ENCODE peak calls at places on chromosomes 1 and 21, in eight cellular contexts. G, Q, E, O, J, I, L and B are unnamed samples.

GRCh38 chr1:167720965-167721616 is 691 bp upstream of the MPZL1 start:
- DNase-seq in Q (no peak), O (no peak), E (no peak), L (peak), I (peak), G (peak), J (peak), B (no peak)

GRCh38 chr1:16147615-16147926 is 8.3 kb downstream of the EPHA2 start:
- DNase-seq in J (no peak), G (no peak), L (no peak), O (no peak), I (no peak), E (no peak), Q (no peak), B (no peak)

GRCh38 chr1:223403184-223403815 is 10.1 kb downstream of the CCDC185 start:
- DNase-seq in Q (no peak), L (no peak), I (no peak), E (no peak), G (peak), O (no peak), J (no peak), B (no peak)

GRCh38 chr1:234758851-234759250 is 148.9 kb upstream of the IRF2BP2 start:
- DNase-seq in L (no peak), O (no peak), J (no peak), I (no peak), Q (no peak), E (no peak), G (no peak), B (no peak)

GRCh38 chr1:22760453-22760852 is 49.8 kb downstream of the EPHB2 start:
- DNase-seq in L (no peak), Q (no peak), G (peak), O (no peak), I (no peak), E (no peak), J (peak), B (no peak)

GRCh38 chr1:23593042-23593521 is 33.8 kb upstream of the ID3 start:
- DNase-seq in J (no peak), L (no peak), I (no peak), E (no peak), O (no peak), G (peak), Q (no peak), B (no peak)

GRCh38 chr1:182259963-182260362 is 131.6 kb downstream of the GLUL start:
- DNase-seq in G (no peak), J (no peak), O (no peak), E (no peak), L (no peak), Q (no peak), I (no peak), B (no peak)

GRCh38 chr1:109299087-109299983 is 7.5 kb downstream of the MYBPHL start:
- DNase-seq in G (peak), I (peak), O (no peak), L (no peak), Q (no peak), J (peak), E (no peak), B (no peak)

GRCh38 chr1:162236201-162236600 is 140.5 kb downstream of the SPATA46 start:
- DNase-seq in J (peak), Q (no peak), G (no peak), I (no peak), O (no peak), L (no peak), E (no peak), B (no peak)

GRCh38 chr1:7384121-7384520 is 387.0 kb upstream of the VAMP3 start:
- DNase-seq in J (no peak), Q (no peak), G (no peak), E (no peak), O (peak), I (no peak), L (no peak), B (no peak)

GRCh38 chr21:27681038-27681437 is 714.1 kb upstream of the ADAMTS5 start:
- DNase-seq in G (peak), O (no peak), L (no peak), E (no peak), J (peak), I (no peak), Q (no peak), B (no peak)

GRCh38 chr1:64215576-64215975 is 12.2 kb downstream of the UBE2U start:
- DNase-seq in G (no peak), J (no peak), O (no peak), Q (no peak), E (no peak), L (no peak), I (no peak), B (no peak)

GRCh38 chr1:207032528-207033017 is at the start of gene C1orf116:
- DNase-seq in I (no peak), J (no peak), L (peak), E (no peak), Q (no peak), G (peak), O (no peak), B (no peak)

GRCh38 chr1:63350320-63350719 is 17.1 kb upstream of the ALG6 start:
- DNase-seq in O (no peak), G (no peak), L (no peak), E (no peak), Q (no peak), J (no peak), I (no peak), B (no peak)

GRCh38 chr1:28343405-28343804 is 14.6 kb downstream of the MED18 start:
- DNase-seq in O (no peak), Q (no peak), J (peak), E (no peak), I (no peak), G (peak), L (no peak), B (no peak)

GRCh38 chr1:199009447-199009846 is 370.6 kb downstream of the PTPRC start:
- DNase-seq in G (no peak), J (no peak), Q (no peak), L (no peak), O (no peak), I (no peak), E (no peak), B (no peak)

GRCh38 chr1:6460349-6461236 is 5.4 kb downstream of the TNFRSF25 start:
- DNase-seq in E (peak), L (no peak), G (no peak), Q (peak), I (no peak), J (no peak), O (no peak), B (peak)

GRCh38 chr21:38993561-38993960 is 187.8 kb downstream of the ETS2 start:
- DNase-seq in J (peak), O (peak), Q (no peak), I (no peak), G (peak), L (peak), E (no peak), B (no peak)

GRCh38 chr21:38506606-38507331 is 8.5 kb upstream of the ERG start:
- DNase-seq in J (no peak), I (no peak), L (no peak), Q (no peak), G (no peak), O (no peak), E (no peak), B (no peak)

GRCh38 chr1:182206628-182207239 is 145.2 kb upstream of the ZNF648 start:
- DNase-seq in G (no peak), O (no peak), Q (no peak), I (no peak), L (peak), E (no peak), J (no peak), B (no peak)

GRCh38 chr1:155086182-155086741 is 7.6 kb downstream of the EFNA3 start:
- DNase-seq in J (peak), O (peak), E (peak), Q (peak), G (no peak), L (peak), I (peak), B (peak)

GRCh38 chr1:211305044-211305443 is 21.6 kb upstream of the TRAF5 start:
- DNase-seq in G (peak), O (no peak), J (peak), E (no peak), I (no peak), Q (no peak), L (no peak), B (no peak)

GRCh38 chr1:116496380-116496779 is 74.4 kb downstream of the CD58 start:
- DNase-seq in I (no peak), E (no peak), O (no peak), L (no peak), J (peak), G (no peak), Q (no peak), B (no peak)

GRCh38 chr1:203173566-203173965 is 2.1 kb downstream of the MYBPH start:
- DNase-seq in J (no peak), G (no peak), Q (no peak), I (no peak), L (no peak), O (no peak), E (no peak), B (no peak)

GRCh38 chr1:177128665-177129281 is 35.7 kb downstream of the ASTN1 start:
- DNase-seq in O (no peak), G (no peak), Q (no peak), I (no peak), L (no peak), E (no peak), J (no peak), B (no peak)

GRCh38 chr1:92736395-92736794 is 48.5 kb downstream of the EVI5 start:
- DNase-seq in G (peak), Q (no peak), L (no peak), O (no peak), J (peak), E (no peak), I (no peak), B (no peak)

GRCh38 chr1:245283001-245283400 is 128.2 kb downstream of the KIF26B start:
- DNase-seq in I (no peak), O (no peak), L (no peak), J (no peak), E (no peak), Q (no peak), G (no peak), B (no peak)

GRCh38 chr1:94734963-94735899 is 84.9 kb upstream of the SLC44A3 start:
- DNase-seq in J (peak), I (no peak), Q (no peak), G (peak), O (peak), E (no peak), L (peak), B (no peak)

GRCh38 chr1:159008744-159009188 is 941 bp upstream of the IFI16 start:
- DNase-seq in G (no peak), I (no peak), Q (peak), L (no peak), E (no peak), O (no peak), J (peak), B (peak)

GRCh38 chr1:31583995-31584868 is 7.9 kb downstream of the TINAGL1 start:
- DNase-seq in G (no peak), L (peak), E (no peak), O (peak), J (peak), I (no peak), Q (no peak), B (no peak)

GRCh38 chr1:23202263-23202749 is 15.0 kb downstream of the HTR1D start:
- DNase-seq in J (peak), L (no peak), E (no peak), O (no peak), Q (no peak), I (no peak), G (peak), B (no peak)

GRCh38 chr1:67614511-67614934 is 70.5 kb upstream of the GADD45A start:
- DNase-seq in O (no peak), G (peak), J (peak), L (no peak), I (no peak), E (no peak), Q (no peak), B (no peak)